ENCODE peak calls at places on chromosome 11, in four cellular contexts. N, F, Z and U are unnamed samples.

GRCh38 chr11:29616611-29617010 is 400.2 kb downstream of the KCNA4 start:
- DNase-seq in F (no peak), Z (no peak), N (no peak), U (no peak)

GRCh38 chr11:65362320-65362931 is 7.9 kb downstream of the TIGD3 start:
- DNase-seq in Z (no peak), N (no peak), F (no peak), U (no peak)

GRCh38 chr11:19970944-19971343 is 189.3 kb downstream of the DBX1 start:
- DNase-seq in N (no peak), Z (no peak), F (no peak), U (no peak)

GRCh38 chr11:115298613-115299012 is 205.6 kb downstream of the CADM1 start:
- DNase-seq in Z (no peak), F (no peak), N (no peak), U (no peak)

GRCh38 chr11:69064394-69064957 is 15.7 kb downstream of the TPCN2 start:
- DNase-seq in F (no peak), Z (no peak), N (no peak), U (no peak)

GRCh38 chr11:66970808-66971442 is 4.2 kb upstream of the C11orf86 start:
- DNase-seq in Z (no peak), F (no peak), N (no peak), U (peak; percentile 86)

GRCh38 chr11:20015101-20015500 is 145.2 kb downstream of the DBX1 start:
- DNase-seq in F (no peak), Z (no peak), N (no peak), U (no peak)

GRCh38 chr11:131592734-131593133 is 222.3 kb downstream of the NTM start:
- DNase-seq in N (no peak), Z (no peak), F (no peak), U (no peak)

GRCh38 chr11:44011797-44012196 is 36.0 kb upstream of the ACCSL start:
- DNase-seq in F (no peak), Z (no peak), N (no peak), U (no peak)

GRCh38 chr11:83724704-83725114 is 438.5 kb upstream of the CCDC90B start:
- DNase-seq in F (peak; percentile 76), Z (peak; percentile 15), N (no peak), U (no peak)

GRCh38 chr11:71530602-71531001 is 3.5 kb downstream of the KRTAP5-7 start:
- DNase-seq in N (no peak), Z (no peak), F (no peak), U (no peak)

GRCh38 chr11:81207421-81208054 is 1526.1 kb downstream of the FAM181B start:
- DNase-seq in F (peak; percentile 35), N (no peak), Z (no peak), U (no peak)

GRCh38 chr11:62295504-62295903 is 3.4 kb downstream of the SCGB1D4 start:
- DNase-seq in N (peak; percentile 35), Z (no peak), F (peak; percentile 51), U (peak; percentile 39)

GRCh38 chr11:45113807-45114206 is 32.6 kb upstream of the PRDM11 start:
- DNase-seq in N (no peak), Z (no peak), F (no peak), U (no peak)

GRCh38 chr11:108973402-108974119 is 308.7 kb downstream of the DDX10 start:
- DNase-seq in Z (no peak), N (no peak), F (no peak), U (peak; percentile 59)

GRCh38 chr11:134339756-134340155 is 8.0 kb downstream of the GLB1L2 start:
- DNase-seq in Z (no peak), N (no peak), F (no peak), U (peak; percentile 64)

GRCh38 chr11:79157738-79158137 is 283.1 kb downstream of the TENM4 start:
- DNase-seq in F (no peak), Z (no peak), N (no peak), U (peak; percentile 56)

GRCh38 chr11:96241351-96241841 is 101.6 kb downstream of the MAML2 start:
- DNase-seq in N (no peak), Z (no peak), F (no peak), U (no peak)
- H3K4me2 ChIP-seq in N (no peak overlapping the region), Z (no peak overlapping the region), F (no peak overlapping the region), U (no peak overlapping the region)

GRCh38 chr11:120680322-120680721 is 168.8 kb downstream of the GRIK4 start:
- DNase-seq in F (no peak), N (no peak), Z (no peak), U (no peak)

GRCh38 chr11:120674537-120674936 is 163.0 kb downstream of the GRIK4 start:
- DNase-seq in Z (no peak), N (no peak), F (no peak), U (no peak)

DNA sequence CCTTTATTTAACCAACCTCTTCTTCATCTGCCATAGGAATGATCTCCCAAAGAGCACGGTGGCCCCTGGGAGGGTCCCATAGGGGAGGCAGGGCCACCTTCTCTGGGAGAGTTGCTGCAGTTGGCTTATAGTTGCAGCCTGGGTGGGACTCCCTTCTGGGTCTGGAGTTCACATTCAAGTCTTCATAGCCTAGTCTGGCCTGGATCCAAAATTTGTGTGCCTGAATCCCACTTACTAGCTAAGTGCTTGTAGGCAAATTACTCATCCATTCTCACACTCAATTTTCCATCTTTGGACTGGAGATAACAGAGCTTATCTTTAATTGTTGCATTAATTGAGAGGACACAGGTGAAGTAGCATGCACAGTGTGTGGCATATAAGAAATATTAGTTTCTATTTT is 163.6 kb downstream of the GRIK4 start:
- DNase-seq in Z (no peak), F (no peak), N (no peak), U (no peak)
- H2BK5ac ChIP-seq in Z (no peak overlapping the region), F (no peak overlapping the region), N (no peak overlapping the region), U (no peak overlapping the region)

GRCh38 chr11:128288368-128288767 is 299.0 kb downstream of the ETS1 start:
- DNase-seq in N (no peak), F (no peak), Z (no peak), U (no peak)

GRCh38 chr11:128289048-128289447 is 298.3 kb downstream of the ETS1 start:
- DNase-seq in F (no peak), N (no peak), Z (no peak), U (no peak)

GRCh38 chr11:128291043-128291442 is 296.3 kb downstream of the ETS1 start:
- DNase-seq in Z (no peak), N (no peak), F (no peak), U (no peak)

GRCh38 chr11:128291835-128292234 is 295.5 kb downstream of the ETS1 start:
- DNase-seq in N (no peak), F (no peak), Z (no peak), U (no peak)

GRCh38 chr11:128290106-128290840 is 297.1 kb downstream of the ETS1 start:
- DNase-seq in Z (no peak), F (peak; percentile 54), N (peak; percentile 56), U (peak; percentile 81)
- H2BK12ac ChIP-seq in Z (no peak overlapping the region), F (no peak overlapping the region), N (no peak overlapping the region), U (peak overlapping the region; percentile 94)

DNA sequence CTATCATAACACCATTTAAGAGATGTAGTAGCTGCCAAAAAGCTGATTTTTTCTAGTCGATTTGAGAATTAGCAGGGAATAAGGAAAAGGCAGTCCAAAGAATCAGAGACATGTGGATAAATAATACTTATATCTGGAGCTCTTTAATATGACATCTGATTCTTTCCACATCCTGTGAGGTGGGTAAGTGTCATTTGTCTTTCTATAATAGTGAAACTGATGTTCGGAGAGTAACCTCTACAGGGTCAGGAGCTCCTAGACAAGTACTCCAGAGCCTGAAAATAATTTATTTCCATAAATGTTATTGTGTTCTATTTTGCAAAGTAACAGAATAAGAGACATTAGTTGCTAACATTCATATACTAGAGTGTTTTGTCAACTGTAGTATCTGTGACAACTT is 367.6 kb downstream of the DYNC2H1 start:
- DNase-seq in F (no peak), Z (no peak), N (no peak), U (no peak)
- H3K4me2 ChIP-seq in F (no peak overlapping the region), Z (no peak overlapping the region), N (no peak overlapping the region), U (no peak overlapping the region)

GRCh38 chr11:33733978-33734377 is 2.2 kb downstream of the CD59 start:
- DNase-seq in F (no peak), Z (no peak), N (no peak), U (no peak)
- H2BK5ac ChIP-seq in F (no peak overlapping the region), Z (no peak overlapping the region), N (no peak overlapping the region), U (no peak overlapping the region)

GRCh38 chr11:118623291-118623655 is 15.9 kb downstream of the PHLDB1 start:
- DNase-seq in F (no peak), N (no peak), Z (no peak), U (peak; percentile 20)
- H2BK12ac ChIP-seq in F (no peak overlapping the region), N (no peak overlapping the region), Z (no peak overlapping the region), U (no peak overlapping the region)

GRCh38 chr11:107956543-107956942 is 28.3 kb downstream of the RAB39A start:
- DNase-seq in N (no peak), F (no peak), Z (no peak), U (no peak)

GRCh38 chr11:107957109-107957588 is 28.9 kb downstream of the RAB39A start:
- DNase-seq in F (no peak), N (no peak), Z (no peak), U (peak; percentile 5)

GRCh38 chr11:107961480-107961879 is 33.2 kb downstream of the RAB39A start:
- DNase-seq in Z (no peak), F (no peak), N (no peak), U (no peak)

GRCh38 chr11:107963091-107963490 is 34.8 kb downstream of the RAB39A start:
- DNase-seq in Z (no peak), F (no peak), N (no peak), U (peak; percentile 51)

GRCh38 chr11:107962181-107962580 is 33.9 kb downstream of the RAB39A start:
- DNase-seq in N (no peak), F (no peak), Z (no peak), U (no peak)
- H3K4me2 ChIP-seq in N (no peak overlapping the region), F (no peak overlapping the region), Z (no peak overlapping the region), U (no peak overlapping the region)

DNA sequence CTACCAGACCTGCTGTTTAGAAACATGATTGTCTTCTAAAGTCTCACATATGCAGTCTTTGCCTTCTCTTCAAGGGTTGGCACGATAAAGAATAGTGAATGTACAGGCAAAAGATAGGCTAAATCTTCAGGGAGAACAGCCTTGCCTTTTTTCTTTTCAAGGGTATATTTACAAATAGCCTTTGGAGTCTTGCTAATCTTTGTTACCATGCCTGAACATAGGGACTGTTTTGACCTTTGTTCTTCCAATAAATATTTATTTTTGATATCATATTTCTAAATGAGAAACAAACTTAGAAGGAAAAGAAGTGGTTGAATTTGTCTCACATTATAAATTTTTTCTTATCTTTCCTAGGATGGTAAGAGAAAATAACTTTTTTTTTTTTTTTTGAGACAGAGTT is 12.7 kb downstream of the CSTPP1 start:
- DNase-seq in Z (no peak), F (no peak), N (no peak), U (no peak)
- H2BK5ac ChIP-seq in Z (no peak overlapping the region), F (no peak overlapping the region), N (no peak overlapping the region), U (no peak overlapping the region)